ENCODE peak calls at places on chromosomes 16 and 17, in nine cellular contexts. One of them, this sample, is unnamed.

GRCh38 chr17:29037739-29038465 is 5.0 kb upstream of the PIPOX start:
- DNase-seq in HFF-Myc: no peak
- DNase-seq in fibroblast of pulmonary artery: no peak
- DNase-seq in hippocampal formation: no peak
- DNase-seq in breast epithelium: no peak
- DNase-seq in activated CD4-positive, alpha-beta T cell treated with anti-CD3 and anti-CD28 coated beads, Interleukin-2, amount 50 U/mL, for 48 hours: no peak
- DNase-seq in stimulated activated CD4-positive, alpha-beta T cell treated with anti-CD3 and anti-CD28 coated beads, Interleukin-12 subunit alpha, Interleukin-12 subunit beta, amount 100 ng/mL, for 48 hours: no peak
- DNase-seq in RKO: no peak
- DNase-seq in NCI-H510A treated with DMSO at 0.1 percent for 48 hours: no peak
- DNase-seq in this sample: no peak

GRCh38 chr16:82895843-82896242 is 269.1 kb downstream of the CDH13 start:
- DNase-seq in HFF-Myc: no peak
- DNase-seq in fibroblast of pulmonary artery: no peak
- DNase-seq in hippocampal formation: no peak
- DNase-seq in breast epithelium: no peak
- DNase-seq in activated CD4-positive, alpha-beta T cell treated with anti-CD3 and anti-CD28 coated beads, Interleukin-2, amount 50 U/mL, for 48 hours: no peak
- DNase-seq in stimulated activated CD4-positive, alpha-beta T cell treated with anti-CD3 and anti-CD28 coated beads, Interleukin-12 subunit alpha, Interleukin-12 subunit beta, amount 100 ng/mL, for 48 hours: no peak
- DNase-seq in RKO: no peak
- DNase-seq in NCI-H510A treated with DMSO at 0.1 percent for 48 hours: peak; percentile 9
- DNase-seq in this sample: no peak

GRCh38 chr16:25109643-25110042 is 1.9 kb upstream of the LCMT1 start:
- DNase-seq in HFF-Myc: peak; percentile 90
- DNase-seq in fibroblast of pulmonary artery: peak; percentile 94
- DNase-seq in hippocampal formation: no peak
- DNase-seq in breast epithelium: no peak
- DNase-seq in activated CD4-positive, alpha-beta T cell treated with anti-CD3 and anti-CD28 coated beads, Interleukin-2, amount 50 U/mL, for 48 hours: no peak
- DNase-seq in stimulated activated CD4-positive, alpha-beta T cell treated with anti-CD3 and anti-CD28 coated beads, Interleukin-12 subunit alpha, Interleukin-12 subunit beta, amount 100 ng/mL, for 48 hours: no peak
- DNase-seq in RKO: peak; percentile 98
- DNase-seq in NCI-H510A treated with DMSO at 0.1 percent for 48 hours: no peak
- DNase-seq in this sample: no peak

GRCh38 chr17:21215935-21216334 is 2.0 kb upstream of the TMEM11 start:
- DNase-seq in HFF-Myc: no peak
- DNase-seq in fibroblast of pulmonary artery: peak; percentile 20
- DNase-seq in hippocampal formation: no peak
- DNase-seq in breast epithelium: no peak
- DNase-seq in activated CD4-positive, alpha-beta T cell treated with anti-CD3 and anti-CD28 coated beads, Interleukin-2, amount 50 U/mL, for 48 hours: no peak
- DNase-seq in stimulated activated CD4-positive, alpha-beta T cell treated with anti-CD3 and anti-CD28 coated beads, Interleukin-12 subunit alpha, Interleukin-12 subunit beta, amount 100 ng/mL, for 48 hours: no peak
- DNase-seq in RKO: no peak
- DNase-seq in NCI-H510A treated with DMSO at 0.1 percent for 48 hours: no peak
- DNase-seq in this sample: no peak

GRCh38 chr16:69566437-69567030 is 768 bp downstream of the NFAT5 start:
- DNase-seq in HFF-Myc: no peak
- DNase-seq in fibroblast of pulmonary artery: peak; percentile 71
- DNase-seq in hippocampal formation: no peak
- DNase-seq in breast epithelium: peak; percentile 58
- DNase-seq in activated CD4-positive, alpha-beta T cell treated with anti-CD3 and anti-CD28 coated beads, Interleukin-2, amount 50 U/mL, for 48 hours: peak; percentile 36
- DNase-seq in stimulated activated CD4-positive, alpha-beta T cell treated with anti-CD3 and anti-CD28 coated beads, Interleukin-12 subunit alpha, Interleukin-12 subunit beta, amount 100 ng/mL, for 48 hours: peak; percentile 32
- DNase-seq in RKO: peak; percentile 80
- DNase-seq in NCI-H510A treated with DMSO at 0.1 percent for 48 hours: no peak
- DNase-seq in this sample: peak; percentile 27

GRCh38 chr17:45990836-45991235 is 8.2 kb upstream of the STH start:
- DNase-seq in HFF-Myc: no peak
- DNase-seq in fibroblast of pulmonary artery: no peak
- DNase-seq in hippocampal formation: no peak
- DNase-seq in breast epithelium: no peak
- DNase-seq in activated CD4-positive, alpha-beta T cell treated with anti-CD3 and anti-CD28 coated beads, Interleukin-2, amount 50 U/mL, for 48 hours: no peak
- DNase-seq in stimulated activated CD4-positive, alpha-beta T cell treated with anti-CD3 and anti-CD28 coated beads, Interleukin-12 subunit alpha, Interleukin-12 subunit beta, amount 100 ng/mL, for 48 hours: no peak
- DNase-seq in RKO: no peak
- DNase-seq in NCI-H510A treated with DMSO at 0.1 percent for 48 hours: no peak
- DNase-seq in this sample: no peak

GRCh38 chr16:85307552-85308364 is 195.5 kb upstream of the CIBAR2 start:
- DNase-seq in HFF-Myc: no peak
- DNase-seq in fibroblast of pulmonary artery: no peak
- DNase-seq in hippocampal formation: no peak
- DNase-seq in breast epithelium: no peak
- DNase-seq in activated CD4-positive, alpha-beta T cell treated with anti-CD3 and anti-CD28 coated beads, Interleukin-2, amount 50 U/mL, for 48 hours: no peak
- DNase-seq in stimulated activated CD4-positive, alpha-beta T cell treated with anti-CD3 and anti-CD28 coated beads, Interleukin-12 subunit alpha, Interleukin-12 subunit beta, amount 100 ng/mL, for 48 hours: no peak
- DNase-seq in RKO: no peak
- DNase-seq in NCI-H510A treated with DMSO at 0.1 percent for 48 hours: no peak
- DNase-seq in this sample: no peak

GRCh38 chr17:28897769-28898259 is 281 bp upstream of the FLOT2 start:
- DNase-seq in HFF-Myc: no peak
- DNase-seq in fibroblast of pulmonary artery: no peak
- DNase-seq in hippocampal formation: no peak
- DNase-seq in breast epithelium: no peak
- DNase-seq in activated CD4-positive, alpha-beta T cell treated with anti-CD3 and anti-CD28 coated beads, Interleukin-2, amount 50 U/mL, for 48 hours: no peak
- DNase-seq in stimulated activated CD4-positive, alpha-beta T cell treated with anti-CD3 and anti-CD28 coated beads, Interleukin-12 subunit alpha, Interleukin-12 subunit beta, amount 100 ng/mL, for 48 hours: no peak
- DNase-seq in RKO: peak; percentile 57
- DNase-seq in NCI-H510A treated with DMSO at 0.1 percent for 48 hours: peak; percentile 64
- DNase-seq in this sample: no peak